ENCODE peak calls at places on chromosomes 12 and 14, in five cellular contexts. K is lower leg skin, Y is IMR-90, B is transverse colon, H is AG10803. R is an unnamed sample.

GRCh38 chr12:20513189-20513588 is 144.9 kb downstream of the PDE3A start:
- DNase-seq in H (peak; percentile 26), K (no peak), B (no peak), Y (no peak), R (peak; percentile 52)

GRCh38 chr14:58078068-58078467 is 73.9 kb downstream of the ARMH4 start:
- DNase-seq in K (no peak), B (no peak), H (peak; percentile 88), Y (peak; percentile 84), R (peak; percentile 80)

GRCh38 chr12:109833307-109834189 is at the start of gene TRPV4:
- DNase-seq in H (peak; percentile 31), Y (peak; percentile 23), K (no peak), B (no peak), R (peak; percentile 42)

GRCh38 chr12:121390856-121391255 is 9.1 kb upstream of the RNF34 start:
- DNase-seq in K (peak; percentile 13), Y (no peak), H (no peak), B (no peak), R (no peak)

GRCh38 chr12:28486521-28486920 is 296.3 kb downstream of the CCDC91 start:
- DNase-seq in H (peak; percentile 42), K (no peak), Y (no peak), B (no peak), R (no peak)

GRCh38 chr12:130053641-130054040 is 108.6 kb upstream of the FZD10 start:
- DNase-seq in Y (no peak), K (no peak), B (no peak), H (no peak), R (no peak)

GRCh38 chr12:2891240-2892053 is 756 bp downstream of the TULP3 start:
- DNase-seq in B (peak; percentile 51), K (peak; percentile 89), Y (peak; percentile 61), H (peak; percentile 69), R (peak; percentile 62)

GRCh38 chr12:44507471-44507870 is 368.6 kb downstream of the NELL2 start:
- DNase-seq in B (no peak), K (no peak), Y (no peak), H (no peak), R (no peak)

GRCh38 chr14:100708349-100709217 is 18.1 kb upstream of the DLK1 start:
- DNase-seq in Y (peak; percentile 22), B (peak; percentile 56), H (no peak), K (no peak), R (peak; percentile 50)

GRCh38 chr12:131943389-131943788 is 6.4 kb upstream of the EP400 start:
- DNase-seq in H (no peak), B (peak; percentile 3), Y (no peak), K (peak; percentile 53), R (no peak)

GRCh38 chr14:90396342-90397339 is at the start of gene CALM1:
- DNase-seq in B (peak; percentile 97), Y (peak; percentile 93), H (peak; percentile 97), K (peak; percentile 99), R (peak; percentile 96)

GRCh38 chr12:29153231-29153630 is 4.2 kb downstream of the FAR2 start:
- DNase-seq in B (no peak), Y (no peak), H (no peak), K (no peak), R (no peak)

GRCh38 chr14:75542585-75543091 is 20.4 kb downstream of the BATF start:
- DNase-seq in K (peak; percentile 89), Y (no peak), H (peak; percentile 12), B (peak; percentile 64), R (peak; percentile 72)

GRCh38 chr12:123105427-123105826 is 45.5 kb downstream of the PITPNM2 start:
- DNase-seq in Y (no peak), K (no peak), B (no peak), H (no peak), R (no peak)

GRCh38 chr12:21615441-21615840 is 10.8 kb upstream of the GYS2 start:
- DNase-seq in H (no peak), Y (no peak), K (no peak), B (no peak), R (peak; percentile 16)

GRCh38 chr14:23776296-23776695 is 140.1 kb downstream of the DHRS2 start:
- DNase-seq in B (no peak), H (no peak), Y (no peak), K (no peak), R (no peak)

GRCh38 chr12:3371018-3371417 is 120.0 kb upstream of the PRMT8 start:
- DNase-seq in K (no peak), Y (no peak), B (no peak), H (no peak), R (no peak)

GRCh38 chr12:13836116-13836515 is 145.3 kb downstream of the GRIN2B start:
- DNase-seq in Y (no peak), H (no peak), B (no peak), K (no peak), R (no peak)

GRCh38 chr14:44700184-44700583 is 193.1 kb upstream of the FSCB start:
- DNase-seq in H (no peak), K (no peak), B (no peak), Y (peak; percentile 52), R (peak; percentile 10)

GRCh38 chr14:100281286-100282082 is 24.8 kb downstream of the SLC25A29 start:
- DNase-seq in K (peak; percentile 85), Y (no peak), B (no peak), H (no peak), R (no peak)

GRCh38 chr12:96513166-96513565 is 23.8 kb downstream of the CFAP54 start:
- DNase-seq in Y (no peak), H (no peak), K (no peak), B (no peak), R (no peak)

GRCh38 chr14:89236846-89237245 is 180.2 kb downstream of the FOXN3 start:
- DNase-seq in Y (peak; percentile 52), B (no peak), K (no peak), H (no peak), R (peak; percentile 45)

GRCh38 chr14:102777711-102778615 is 714 bp downstream of the TRAF3 start:
- DNase-seq in H (peak; percentile 35), Y (peak; percentile 47), K (no peak), B (peak; percentile 26), R (peak; percentile 61)

GRCh38 chr12:124792961-124793441 is 70.7 kb downstream of the SCARB1 start:
- DNase-seq in Y (peak; percentile 35), H (peak; percentile 20), K (no peak), B (no peak), R (peak; percentile 81)

GRCh38 chr14:96264850-96265249 is 8.8 kb downstream of the BDKRB1 start:
- DNase-seq in B (no peak), H (peak; percentile 52), Y (peak; percentile 45), K (peak; percentile 57), R (peak; percentile 54)

GRCh38 chr12:42696424-42697149 is 107.0 kb upstream of the PRICKLE1 start:
- DNase-seq in K (peak; percentile 97), Y (peak; percentile 64), H (peak; percentile 74), B (peak; percentile 61), R (peak; percentile 94)

GRCh38 chr14:101849125-101849524 is 87.6 kb downstream of the PPP2R5C start:
- DNase-seq in Y (no peak), H (no peak), B (peak; percentile 57), K (no peak), R (no peak)

GRCh38 chr14:91356218-91356763 is 61.3 kb downstream of the CCDC88C start:
- DNase-seq in Y (no peak), H (no peak), K (no peak), B (no peak), R (no peak)

GRCh38 chr14:89702151-89702936 is 252.2 kb downstream of the EFCAB11 start:
- DNase-seq in K (peak; percentile 87), H (peak; percentile 80), Y (peak; percentile 67), B (peak; percentile 22), R (peak; percentile 65)

GRCh38 chr12:131864469-131864868 is 30.0 kb upstream of the ULK1 start:
- DNase-seq in Y (no peak), B (no peak), K (no peak), H (no peak), R (no peak)

GRCh38 chr12:2332947-2333346 is 280.2 kb downstream of the CACNA1C start:
- DNase-seq in K (no peak), Y (peak; percentile 61), B (no peak), H (no peak), R (no peak)

GRCh38 chr12:93043877-93044209 is 114.7 kb upstream of the EEA1 start:
- DNase-seq in Y (no peak), K (no peak), B (no peak), H (no peak), R (no peak)

GRCh38 chr14:34103176-34103575 is 152.3 kb upstream of the EGLN3 start:
- DNase-seq in H (no peak), Y (no peak), K (no peak), B (no peak), R (no peak)

GRCh38 chr14:23076785-23077408 is 18.0 kb downstream of the ACIN1 start:
- DNase-seq in H (no peak), Y (peak; percentile 47), K (no peak), B (no peak), R (peak; percentile 61)

GRCh38 chr12:93311827-93312226 is 65.9 kb upstream of the NUDT4 start:
- DNase-seq in H (no peak), B (no peak), K (no peak), Y (no peak), R (no peak)

GRCh38 chr12:96195845-96196451 is 1.8 kb downstream of the ELK3 start:
- DNase-seq in H (peak; percentile 60), B (peak; percentile 26), Y (peak; percentile 74), K (no peak), R (peak; percentile 53)

GRCh38 chr12:97575792-97576191 is 113.2 kb downstream of the RMST start:
- DNase-seq in K (no peak), B (no peak), H (no peak), Y (no peak), R (no peak)

GRCh38 chr12:27162229-27162537 is 79.8 kb upstream of the C12orf71 start:
- DNase-seq in Y (no peak), K (no peak), H (no peak), B (no peak), R (no peak)

DNA sequence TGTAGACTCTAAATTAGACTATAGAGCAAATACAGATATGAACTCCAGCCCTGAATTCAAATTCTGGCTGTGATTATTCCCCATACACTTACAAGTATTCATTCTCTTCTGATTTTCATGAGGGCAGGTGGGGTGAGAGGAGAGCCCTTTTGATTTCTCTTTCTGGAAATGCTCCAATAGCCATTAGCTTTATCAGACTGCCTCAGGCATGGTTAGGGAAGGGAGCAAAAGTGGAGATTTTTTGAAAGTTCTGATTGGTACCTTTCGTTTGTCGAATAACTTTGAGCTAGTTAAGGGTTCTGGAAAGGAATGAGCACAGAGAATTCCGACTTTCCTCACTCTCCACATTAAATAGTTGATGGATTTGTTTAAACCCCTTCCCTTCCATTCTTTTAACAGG is 7.8 kb downstream of the HOXC5 start:
- DNase-seq in K (no peak), B (no peak), Y (no peak), H (no peak), R (no peak)
- H3K4me3 ChIP-seq in K (no peak overlapping the region), B (no peak overlapping the region), Y (no peak overlapping the region), H (no peak overlapping the region), R (no peak overlapping the region)

GRCh38 chr12:72293701-72294100 is 21.5 kb downstream of the TRHDE start:
- DNase-seq in B (no peak), Y (no peak), H (no peak), K (no peak), R (no peak)
- TF ChIP-seq CTCF in B (no peak), Y (no peak), H (no peak), K (no peak), R (no peak)

GRCh38 chr12:34334953-34335743 is 312.9 kb downstream of the ALG10 start:
- DNase-seq in Y (no peak), B (no peak), K (no peak), H (no peak), R (no peak)
- H3K4me3 ChIP-seq in Y (no peak overlapping the region), B (no peak overlapping the region), K (no peak overlapping the region), H (no peak overlapping the region), R (no peak overlapping the region)

GRCh38 chr12:56271031-56271430 is 4.3 kb downstream of the COQ10A start:
- DNase-seq in B (no peak), K (no peak), H (peak; percentile 31), Y (peak; percentile 31), R (peak; percentile 66)
- TF ChIP-seq CTCF in B (no peak), K (no peak), H (peak; percentile 58), Y (peak; percentile 44), R (peak; percentile 74)

R was measured in choroid plexus epithelial cell.